ENCODE peak calls at places on chromosomes 6 and 20, in seven cellular contexts. N is HCT116, V is HepG2, Q is SK-N-SH, S is GM12878, O is H1, E is K562. C is an unnamed sample.

GRCh38 chr20:22962567-22963439 is 72.3 kb upstream of the SSTR4 start:
- DNase-seq in N (no peak), V (no peak), E (no peak), Q (no peak), O (no peak), S (no peak), C (no peak)

GRCh38 chr6:38443750-38444149 is 196.0 kb downstream of the BTBD9 start:
- DNase-seq in V (no peak), E (peak), N (no peak), S (no peak), Q (peak), O (no peak), C (peak)

GRCh38 chr20:53660947-53661381 is 67.3 kb upstream of the ZNF217 start:
- DNase-seq in O (no peak), N (no peak), Q (no peak), E (no peak), V (no peak), S (no peak), C (no peak)

GRCh38 chr6:90098025-90098474 is 198.6 kb downstream of the BACH2 start:
- DNase-seq in S (no peak), E (no peak), V (no peak), N (no peak), O (no peak), Q (no peak), C (no peak)

GRCh38 chr6:108771421-108771820 is 76.8 kb upstream of the ARMC2 start:
- DNase-seq in N (no peak), Q (no peak), S (no peak), O (no peak), E (no peak), V (no peak), C (no peak)

GRCh38 chr20:46828471-46828870 is 66.2 kb upstream of the EYA2 start:
- DNase-seq in N (no peak), Q (no peak), S (no peak), O (no peak), V (no peak), E (no peak), C (no peak)

GRCh38 chr6:90460067-90460466 is 126.8 kb downstream of the MAP3K7 start:
- DNase-seq in V (no peak), O (no peak), N (no peak), S (no peak), Q (no peak), E (no peak), C (no peak)

GRCh38 chr6:129630606-129631005 is 79.4 kb downstream of the ARHGAP18 start:
- DNase-seq in E (no peak), V (peak), Q (no peak), O (no peak), N (no peak), S (no peak), C (no peak)

GRCh38 chr6:129211626-129212025 is 328.7 kb downstream of the LAMA2 start:
- DNase-seq in E (no peak), S (no peak), Q (no peak), N (no peak), V (no peak), O (no peak), C (no peak)

GRCh38 chr6:37483502-37483901 is 16.2 kb downstream of the CCDC167 start:
- DNase-seq in S (no peak), E (no peak), V (no peak), O (no peak), Q (no peak), N (no peak), C (no peak)

GRCh38 chr6:149484733-149485700 is at the start of gene ZC3H12D:
- DNase-seq in E (no peak), V (peak), S (no peak), O (no peak), Q (no peak), N (peak), C (no peak)

GRCh38 chr20:3825526-3825925 is 5.2 kb downstream of the AP5S1 start:
- DNase-seq in E (no peak), N (no peak), O (no peak), S (no peak), V (peak), Q (no peak), C (no peak)

GRCh38 chr6:85394853-85395538 is 54.9 kb upstream of the NT5E start:
- DNase-seq in O (no peak), Q (no peak), N (no peak), S (no peak), E (no peak), V (no peak), C (no peak)

GRCh38 chr6:124798942-124799496 is 163.2 kb upstream of the RNF217 start:
- DNase-seq in E (no peak), Q (no peak), V (no peak), S (no peak), N (no peak), O (no peak), C (no peak)

GRCh38 chr6:90241229-90241873 is 55.3 kb downstream of the BACH2 start:
- DNase-seq in Q (no peak), N (no peak), V (no peak), O (no peak), E (peak), S (no peak), C (no peak)

GRCh38 chr6:170140129-170140528 is 150.7 kb downstream of the DLL1 start:
- DNase-seq in N (no peak), Q (no peak), S (no peak), V (no peak), O (no peak), E (no peak), C (no peak)

GRCh38 chr20:51525241-51526104 is 17.0 kb downstream of the NFATC2 start:
- DNase-seq in E (peak), O (no peak), V (no peak), S (no peak), Q (no peak), N (no peak), C (no peak)

GRCh38 chr6:111620168-111620567 is 14.5 kb upstream of the TRAF3IP2 start:
- DNase-seq in E (no peak), S (no peak), O (no peak), Q (no peak), N (no peak), V (no peak), C (no peak)

GRCh38 chr6:147651249-147652063 is 143.0 kb downstream of the SAMD5 start:
- DNase-seq in N (no peak), O (no peak), S (no peak), Q (no peak), E (no peak), V (no peak), C (peak)

GRCh38 chr20:51946581-51946980 is 144.3 kb upstream of the SALL4 start:
- DNase-seq in V (no peak), E (no peak), S (no peak), N (no peak), Q (no peak), O (no peak), C (no peak)

GRCh38 chr6:55675936-55676335 is 96.9 kb upstream of the HMGCLL1 start:
- DNase-seq in E (no peak), V (no peak), N (no peak), S (no peak), O (no peak), Q (no peak), C (no peak)

GRCh38 chr6:145813285-145814034 is 1.1 kb downstream of the FBXO30 start:
- DNase-seq in O (no peak), S (no peak), E (peak), V (peak), N (no peak), Q (peak), C (no peak)

GRCh38 chr6:132962936-132963579 is 148.7 kb downstream of the RPS12 start:
- DNase-seq in E (peak), O (peak), N (peak), Q (peak), S (no peak), V (peak), C (peak)

DNA sequence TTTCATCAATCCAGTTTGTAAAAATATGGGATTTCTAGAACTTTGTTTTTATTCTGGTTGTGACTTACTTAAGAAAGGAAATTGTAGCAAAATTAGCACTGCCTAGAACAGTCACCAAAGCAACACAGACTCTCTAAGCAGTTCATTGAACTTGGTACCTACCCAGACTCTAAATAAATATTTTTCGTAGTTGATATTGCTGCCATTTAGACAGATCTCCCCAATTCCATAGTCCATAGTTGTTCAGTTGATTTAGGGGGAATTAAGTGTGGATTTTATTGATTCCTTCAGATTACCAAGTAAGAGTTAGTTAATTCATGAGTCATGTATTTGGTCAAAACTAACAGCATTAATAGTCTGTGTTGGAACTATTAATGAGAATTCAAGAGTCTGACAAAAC is 822.5 kb downstream of the DHX35 start:
- DNase-seq in S (no peak), N (no peak), E (no peak), Q (no peak), O (no peak), V (no peak), C (no peak)
- TF ChIP-seq JUND in S (no peak), N (no peak), E (no peak), Q (no peak), O (no peak), V (no peak), C (no peak)

GRCh38 chr6:11367638-11368199 is 135.3 kb upstream of the NEDD9 start:
- DNase-seq in V (peak), E (no peak), O (no peak), Q (no peak), S (no peak), N (no peak), C (no peak)
- TF ChIP-seq JUND in V (no peak), E (no peak), O (no peak), Q (no peak), S (no peak), N (no peak), C (no peak)

GRCh38 chr6:31265926-31266325 is 6.0 kb downstream of the HLA-C start:
- DNase-seq in E (no peak), O (no peak), S (no peak), N (no peak), Q (no peak), V (no peak), C (no peak)

GRCh38 chr6:31270788-31271640 is 878 bp downstream of the HLA-C start:
- DNase-seq in O (no peak), N (no peak), V (no peak), Q (peak), S (no peak), E (no peak), C (no peak)

GRCh38 chr6:31271641-31272357 is at the start of gene HLA-C:
- DNase-seq in N (peak), Q (peak), S (peak), E (peak), V (peak), O (peak), C (peak)

GRCh38 chr6:31266721-31267360 is 5.1 kb downstream of the HLA-C start:
- DNase-seq in Q (no peak), O (no peak), S (no peak), V (no peak), N (no peak), E (no peak), C (no peak)

DNA sequence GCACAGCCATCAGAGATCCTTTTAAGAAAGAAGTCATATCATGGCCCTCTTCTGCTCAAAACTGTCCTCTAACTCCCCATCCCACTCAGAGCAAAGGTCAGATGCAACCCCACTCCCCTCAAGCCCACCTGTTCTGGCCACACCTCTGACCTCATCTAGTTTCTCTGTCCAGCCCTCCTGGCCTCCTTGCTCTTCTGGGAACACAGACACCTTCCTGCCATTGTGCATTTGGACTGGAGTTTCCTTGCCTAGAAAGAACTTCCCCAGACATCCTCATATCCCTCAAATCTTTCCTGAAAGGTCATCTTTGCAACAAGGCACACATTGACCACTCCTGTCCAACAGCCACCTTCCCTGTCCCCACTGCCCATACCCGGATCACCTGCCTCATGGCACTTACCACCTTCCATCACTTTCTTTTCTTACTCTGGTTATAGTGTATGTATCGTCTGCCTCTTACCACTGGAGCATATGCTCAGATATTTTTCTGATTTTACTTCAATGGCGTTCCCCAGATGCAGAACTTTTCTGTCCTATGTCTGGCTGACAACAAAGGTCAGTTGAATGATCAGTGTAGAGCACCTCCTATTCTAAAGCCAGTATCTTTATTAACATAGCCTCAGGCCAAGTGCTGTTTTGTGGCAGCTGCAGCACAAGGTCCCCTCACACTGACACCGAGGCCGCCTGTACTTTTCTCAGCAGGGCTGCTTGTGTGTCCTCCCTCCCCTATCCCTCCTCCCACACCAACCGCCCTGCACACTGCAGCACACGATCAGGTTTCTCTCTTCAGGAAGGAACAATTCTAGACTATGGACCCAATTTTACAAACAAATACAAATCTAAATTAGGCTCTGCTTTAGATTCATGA is 4.2 kb downstream of the HLA-C start:
- DNase-seq in E (no peak), V (no peak), N (no peak), S (no peak), Q (no peak), O (no peak), C (no peak)
- TF ChIP-seq JUND in E (no peak), V (no peak), N (no peak), S (no peak), Q (no peak), O (no peak), C (no peak)

DNA sequence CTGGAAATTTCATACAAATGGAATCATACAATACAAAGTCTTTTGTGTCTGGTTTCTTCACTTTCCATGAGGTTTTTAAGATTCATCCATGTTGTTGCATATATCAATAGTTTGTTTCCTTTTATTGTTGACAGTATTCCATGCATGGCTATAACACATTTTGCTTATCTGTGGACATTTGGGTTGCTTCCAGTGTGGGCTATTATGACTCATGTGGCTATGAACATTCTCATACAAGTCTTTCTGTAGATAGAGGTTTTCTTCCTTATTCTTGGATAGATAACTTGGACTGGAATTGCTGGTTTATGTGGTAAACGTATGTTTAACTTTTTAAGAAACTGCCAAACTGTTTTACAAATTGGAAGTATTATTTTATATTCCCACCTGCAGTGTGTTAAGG is 30.0 kb upstream of the KIF6 start:
- DNase-seq in N (no peak), Q (no peak), S (no peak), V (no peak), O (no peak), E (no peak), C (no peak)
- TF ChIP-seq JUND in N (no peak), Q (no peak), S (no peak), V (no peak), O (no peak), E (no peak), C (no peak)

GRCh38 chr6:44503471-44503870 is 116.0 kb downstream of the CDC5L start:
- DNase-seq in V (no peak), Q (no peak), O (no peak), E (no peak), S (no peak), N (no peak), C (no peak)

GRCh38 chr6:44508646-44509045 is 121.1 kb downstream of the CDC5L start:
- DNase-seq in Q (no peak), N (no peak), O (no peak), E (no peak), V (no peak), S (no peak), C (no peak)

GRCh38 chr6:44505751-44506150 is 118.2 kb downstream of the CDC5L start:
- DNase-seq in V (no peak), Q (no peak), O (no peak), S (no peak), N (no peak), E (no peak), C (no peak)

GRCh38 chr6:44504321-44504761 is 116.8 kb downstream of the CDC5L start:
- DNase-seq in E (no peak), O (no peak), Q (no peak), S (no peak), V (no peak), N (no peak), C (no peak)

DNA sequence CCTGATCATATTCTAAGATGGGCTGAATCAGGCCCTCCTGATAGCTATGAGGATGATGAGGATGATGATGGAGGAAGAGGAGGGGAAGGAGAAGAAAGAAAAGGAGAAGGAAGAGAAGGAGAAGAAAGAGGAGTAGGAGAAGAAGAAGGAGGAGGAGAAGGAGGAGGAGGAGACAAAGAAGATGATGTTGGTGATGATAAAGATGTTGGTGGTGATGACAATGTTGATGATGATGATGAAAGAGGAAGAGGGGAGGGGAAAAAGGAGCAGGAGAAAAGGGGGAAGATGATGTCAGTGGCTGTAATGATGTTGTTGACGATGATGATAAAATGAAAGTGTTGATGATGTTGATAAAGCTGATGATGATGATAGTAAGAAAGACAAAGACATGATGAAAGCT is 119.5 kb downstream of the CDC5L start:
- DNase-seq in E (no peak), N (no peak), Q (no peak), S (no peak), O (no peak), V (no peak), C (no peak)
- TF ChIP-seq JUND in E (no peak), N (no peak), Q (no peak), S (no peak), O (no peak), V (no peak), C (no peak)